ENCODE peak calls at places on chromosomes 5 and 9, in five cellular contexts. Y is HepG2, X is K562, W is H1, L is GM12878. K is an unnamed sample.

GRCh38 chr9:126411948-126412284 is 85.3 kb downstream of the MVB12B start:
- DNase-seq in Y (no peak), X (no peak), W (no peak), L (no peak), K (no peak)

GRCh38 chr5:150060471-150060870 is 25.9 kb downstream of the CSF1R start:
- DNase-seq in Y (no peak), X (no peak), W (no peak), L (no peak), K (no peak)

GRCh38 chr9:99019523-99020331 is 76.0 kb downstream of the COL15A1 start:
- DNase-seq in Y (no peak), X (no peak), W (no peak), L (no peak), K (no peak)

GRCh38 chr9:128523199-128523925 is 18.8 kb downstream of the GLE1 start:
- DNase-seq in Y (no peak), X (no peak), W (no peak), L (no peak), K (no peak)

GRCh38 chr5:78803386-78803785 is 154.8 kb upstream of the LHFPL2 start:
- DNase-seq in Y (no peak), X (no peak), W (no peak), L (no peak), K (no peak)

GRCh38 chr5:123116757-123117156 is 27.7 kb downstream of the PRDM6 start:
- DNase-seq in Y (no peak), X (no peak), W (no peak), L (no peak), K (no peak)

GRCh38 chr5:91158011-91158410 is 225.1 kb downstream of the ARRDC3 start:
- DNase-seq in Y (no peak), X (no peak), W (no peak), L (no peak), K (no peak)

GRCh38 chr5:7754997-7755596 is 95.8 kb downstream of the CFAP90 start:
- DNase-seq in Y (peak), X (peak), W (peak), L (no peak), K (peak)

GRCh38 chr5:95773325-95774059 is 42.4 kb downstream of the RHOBTB3 start:
- DNase-seq in Y (peak), X (no peak), W (no peak), L (no peak), K (no peak)

GRCh38 chr5:63697811-63698210 is 264.4 kb downstream of the HTR1A start:
- DNase-seq in Y (no peak), X (no peak), W (no peak), L (no peak), K (no peak)

GRCh38 chr9:95991326-95991725 is 115.8 kb downstream of the ERCC6L2 start:
- DNase-seq in Y (no peak), X (no peak), W (no peak), L (no peak), K (no peak)

GRCh38 chr5:153896701-153897100 is 142.0 kb downstream of the FAM114A2 start:
- DNase-seq in Y (no peak), X (no peak), W (no peak), L (peak), K (no peak)

GRCh38 chr9:16794871-16795639 is 75.4 kb downstream of the BNC2 start:
- DNase-seq in Y (no peak), X (no peak), W (no peak), L (no peak), K (no peak)

GRCh38 chr9:29144476-29144875 is 1571.2 kb upstream of the C9orf72 start:
- DNase-seq in Y (no peak), X (no peak), W (no peak), L (no peak), K (no peak)

DNA sequence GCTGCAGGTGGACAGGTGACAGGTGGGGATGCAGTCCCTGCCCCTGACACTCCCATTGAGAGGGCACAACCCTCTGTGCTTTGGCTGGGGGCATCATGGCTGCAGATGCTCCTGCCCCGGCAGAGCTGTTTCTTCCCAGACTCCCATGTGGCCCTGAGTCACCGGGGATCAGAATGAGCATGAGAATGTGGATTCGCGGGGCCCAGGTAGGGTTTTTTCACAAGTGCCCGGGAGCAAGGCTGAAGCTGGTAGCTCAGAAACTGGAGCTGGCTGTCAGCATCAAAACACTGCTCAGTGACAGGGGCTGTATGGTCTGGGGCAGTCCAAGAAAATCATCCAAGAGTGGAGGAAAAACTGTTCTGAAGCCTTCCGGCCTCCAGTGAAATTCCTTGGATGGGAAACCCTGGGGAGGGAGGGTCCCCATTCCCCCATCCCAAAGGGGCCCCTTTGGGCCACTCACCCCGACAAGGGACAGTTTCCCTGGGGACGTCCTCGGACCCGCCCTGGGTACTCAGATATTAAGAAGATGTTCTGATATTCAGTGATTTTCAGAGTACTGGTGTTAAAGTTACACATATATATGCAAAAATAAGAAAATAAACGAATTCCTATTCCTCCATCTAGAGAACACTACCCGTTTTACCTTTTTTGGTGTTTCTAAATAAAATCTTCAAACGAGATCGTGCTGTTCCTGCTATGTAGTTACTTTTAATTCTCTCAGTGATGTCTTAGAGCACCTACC is 120.1 kb upstream of the LPCAT1 start:
- DNase-seq in Y (no peak), X (no peak), W (no peak), L (no peak), K (no peak)
- TF ChIP-seq EZH2 in Y (no peak), X (no peak), W (no peak), L (no peak), K (no peak)

GRCh38 chr5:138353550-138353893 is 1.0 kb downstream of the KDM3B start:
- DNase-seq in Y (no peak), X (no peak), W (no peak), L (no peak), K (no peak)

GRCh38 chr5:138352722-138353549 is 451 bp downstream of the KDM3B start:
- DNase-seq in Y (peak), X (peak), W (peak), L (no peak), K (no peak)

GRCh38 chr5:138354387-138354786 is 1.9 kb downstream of the KDM3B start:
- DNase-seq in Y (no peak), X (no peak), W (no peak), L (no peak), K (no peak)

GRCh38 chr5:138352071-138352721 is at the start of gene KDM3B:
- DNase-seq in Y (peak), X (peak), W (peak), L (peak), K (peak)

GRCh38 chr5:138354926-138355378 is 2.5 kb downstream of the KDM3B start:
- DNase-seq in Y (peak), X (peak), W (no peak), L (peak), K (no peak)
- TF ChIP-seq ZNF274 in Y (no peak), X (no peak), W (no peak), L (no peak), K (no peak)

GRCh38 chr9:20624201-20625002 is 2.1 kb upstream of the MLLT3 start:
- DNase-seq in Y (peak), X (no peak), W (no peak), L (peak), K (peak)
- TF ChIP-seq EZH2 in Y (no peak), X (no peak), W (no peak), L (no peak), K (no peak)

GRCh38 chr9:108628281-108628680 is 227.5 kb downstream of the ACTL7B start:
- DNase-seq in Y (no peak), X (no peak), W (no peak), L (no peak), K (no peak)
- TF ChIP-seq ZNF274 in Y (no peak), X (no peak), W (no peak), L (no peak), K (no peak)

DNA sequence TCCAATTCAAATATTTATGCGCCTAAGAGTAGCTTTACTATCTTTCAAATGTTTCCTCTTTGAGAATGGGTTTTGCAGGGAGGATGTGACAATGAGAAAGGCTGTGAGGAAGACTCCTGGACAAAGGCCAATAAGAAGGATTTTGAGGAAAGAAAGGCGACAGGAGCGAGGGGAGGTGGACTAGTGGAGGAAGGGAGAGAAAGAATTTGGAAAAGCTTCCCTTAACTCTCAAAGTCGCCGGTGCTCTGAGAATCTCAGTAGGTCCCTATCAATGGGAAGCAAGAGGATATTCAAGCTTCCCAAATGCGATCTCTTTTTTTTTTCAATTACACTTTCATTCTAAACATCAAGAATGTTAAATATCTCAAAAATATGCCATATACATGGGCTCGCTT is 2.8 kb upstream of the CDC20B start:
- DNase-seq in Y (no peak), X (no peak), W (no peak), L (no peak), K (no peak)
- TF ChIP-seq EZH2 in Y (no peak), X (no peak), W (peak), L (no peak), K (no peak)

GRCh38 chr9:133643362-133643755 is 7.2 kb downstream of the DBH start:
- DNase-seq in Y (no peak), X (no peak), W (no peak), L (no peak), K (no peak)
- TF ChIP-seq ZNF274 in Y (no peak), X (no peak), W (no peak), L (no peak), K (no peak)

GRCh38 chr9:33524431-33524947 is 438 bp downstream of the ANKRD18B start:
- DNase-seq in Y (no peak), X (peak), W (peak), L (no peak), K (no peak)
- TF ChIP-seq EZH2 in Y (no peak), X (no peak), W (no peak), L (no peak), K (no peak)